ENCODE peak calls at places on chromosomes 4 and X, in seven cellular contexts. E is SK-N-MC; F is GM20000; B is EH; Y is type B pancreatic cell; I is iPS-NIHi11; X is naive thymus-derived CD8-positive, alpha-beta T cell. K is an unnamed sample.

GRCh38 chrX:100208076-100208475 is 202.0 kb downstream of the PCDH19 start:
- DNase-seq in Y (no peak), X (no peak), I (peak; percentile 7), E (no peak), F (no peak), B (no peak), K (no peak)

GRCh38 chr4:164725066-164725465 is 28.9 kb upstream of the SMIM31 start:
- DNase-seq in Y (no peak), X (no peak), B (no peak), F (no peak), I (no peak), E (no peak), K (no peak)

GRCh38 chr4:187370918-187371317 is 624.7 kb upstream of the ZFP42 start:
- DNase-seq in I (no peak), E (no peak), Y (no peak), F (no peak), X (no peak), B (no peak), K (no peak)

GRCh38 chr4:183989471-183989870 is 84.4 kb downstream of the STOX2 start:
- DNase-seq in B (no peak), X (no peak), F (no peak), I (no peak), E (no peak), Y (no peak), K (no peak)

GRCh38 chrX:50812995-50813842 is 775 bp downstream of the SHROOM4 start:
- DNase-seq in E (no peak), B (peak; percentile 63), I (peak; percentile 19), Y (peak; percentile 69), F (no peak), X (no peak), K (no peak)

GRCh38 chr4:152352645-152353116 is 183.2 kb downstream of the FBXW7 start:
- DNase-seq in X (peak; percentile 18), I (peak; percentile 59), F (peak; percentile 40), Y (no peak), B (peak; percentile 97), E (peak; percentile 92), K (peak; percentile 77)

GRCh38 chrX:153645921-153646481 is 1.0 kb upstream of the DUSP9 start:
- DNase-seq in X (no peak), I (no peak), F (peak; percentile 12), E (no peak), B (no peak), Y (peak; percentile 45), K (no peak)

GRCh38 chr4:8316911-8317351 is 47.4 kb downstream of the HTRA3 start:
- DNase-seq in I (no peak), F (no peak), B (no peak), E (no peak), X (no peak), Y (peak; percentile 62), K (peak; percentile 63)

GRCh38 chrX:50430917-50431316 is 39.7 kb downstream of the DGKK start:
- DNase-seq in E (no peak), I (no peak), B (no peak), F (no peak), Y (no peak), X (no peak), K (no peak)

GRCh38 chrX:67543818-67544217 is at the start of gene AR:
- DNase-seq in F (no peak), E (no peak), I (peak; percentile 51), Y (peak; percentile 69), B (peak; percentile 81), X (no peak), K (peak; percentile 80)

GRCh38 chrX:112654871-112655270 is 24.9 kb downstream of the LHFPL1 start:
- DNase-seq in Y (no peak), X (no peak), F (no peak), I (no peak), E (no peak), B (no peak), K (no peak)

GRCh38 chr4:108140328-108140727 is 28.4 kb downstream of the LEF1 start:
- DNase-seq in Y (no peak), I (no peak), F (no peak), E (no peak), X (peak; percentile 49), B (no peak), K (no peak)

GRCh38 chr4:69710580-69710979 is 49.8 kb downstream of the SULT1B1 start:
- DNase-seq in I (no peak), F (no peak), Y (no peak), E (no peak), B (no peak), X (no peak), K (no peak)

GRCh38 chr4:182881928-182882327 is 35.3 kb downstream of the DCTD start:
- DNase-seq in X (no peak), E (no peak), B (no peak), Y (no peak), I (no peak), F (no peak), K (no peak)

GRCh38 chrX:48467331-48467761 is 2.7 kb downstream of the SLC38A5 start:
- DNase-seq in I (peak; percentile 19), E (no peak), Y (no peak), F (no peak), X (no peak), B (no peak), K (no peak)

GRCh38 chr4:124953059-124953850 is 240.7 kb upstream of the ANKRD50 start:
- DNase-seq in B (peak; percentile 84), Y (no peak), E (no peak), F (no peak), I (no peak), X (no peak), K (no peak)

GRCh38 chr4:170111100-170111499 is 21.3 kb upstream of the AADAT start:
- DNase-seq in E (no peak), F (no peak), X (no peak), Y (no peak), I (no peak), B (no peak), K (no peak)

GRCh38 chr4:135418353-135418752 is 1216.8 kb upstream of the PABPC4L start:
- DNase-seq in I (peak; percentile 20), E (no peak), B (peak; percentile 2), X (no peak), F (peak; percentile 7), Y (no peak), K (no peak)

GRCh38 chr4:166042510-166043055 is 169.5 kb downstream of the TLL1 start:
- DNase-seq in I (no peak), B (no peak), F (no peak), E (no peak), X (no peak), Y (no peak), K (no peak)

GRCh38 chr4:142838781-142839180 is 7.3 kb downstream of the INPP4B start:
- DNase-seq in B (no peak), Y (no peak), F (no peak), I (no peak), E (no peak), X (no peak), K (no peak)

GRCh38 chr4:80307183-80307735 is 28.3 kb upstream of the CFAP299 start:
- DNase-seq in F (no peak), I (peak; percentile 17), Y (no peak), X (no peak), B (peak; percentile 78), E (peak; percentile 94), K (no peak)

GRCh38 chrX:101619336-101619735 is 1.5 kb upstream of the ARMCX6 start:
- DNase-seq in B (peak; percentile 11), E (no peak), I (peak; percentile 19), Y (no peak), X (no peak), F (no peak), K (no peak)

GRCh38 chrX:19593684-19594083 is 78.4 kb upstream of the MAP3K15 start:
- DNase-seq in X (peak; percentile 5), I (peak; percentile 11), Y (no peak), B (peak; percentile 57), E (peak; percentile 44), F (peak; percentile 4), K (no peak)

GRCh38 chr4:8848507-8849265 is 23.0 kb downstream of the HMX1 start:
- DNase-seq in F (no peak), E (no peak), B (no peak), I (no peak), Y (peak; percentile 63), X (no peak), K (no peak)

GRCh38 chr4:174681723-174682300 is 147.2 kb downstream of the GLRA3 start:
- DNase-seq in Y (no peak), X (no peak), B (peak; percentile 3), E (no peak), I (no peak), F (no peak), K (no peak)

GRCh38 chr4:82500106-82500738 is 61.6 kb downstream of the TMEM150C start:
- DNase-seq in I (no peak), F (no peak), X (no peak), Y (no peak), E (no peak), B (peak; percentile 73), K (no peak)

GRCh38 chr4:32499176-32499575 is 1779.0 kb downstream of the PCDH7 start:
- DNase-seq in Y (no peak), X (no peak), F (no peak), E (no peak), B (no peak), I (no peak), K (no peak)

GRCh38 chr4:101689220-101689619 is 101.3 kb upstream of the BANK1 start:
- DNase-seq in X (no peak), E (no peak), B (no peak), I (no peak), F (no peak), Y (no peak), K (no peak)

GRCh38 chrX:103396186-103396585 is 19.8 kb downstream of the BEX3 start:
- DNase-seq in X (no peak), Y (no peak), E (no peak), F (no peak), B (peak; percentile 74), I (no peak), K (no peak)

GRCh38 chr4:168200685-168201084 is 108.3 kb downstream of the ANXA10 start:
- DNase-seq in I (no peak), B (peak; percentile 16), X (no peak), Y (no peak), F (no peak), E (no peak), K (no peak)

K was measured in coronary artery.